ENCODE peak calls at places on chromosomes 13 and 19, in four cellular contexts. N is spleen, I is HCT116, M is upper lobe of left lung. Q is an unnamed sample.

GRCh38 chr13:99123101-99124045 is 77.3 kb upstream of the UBAC2 start:
- DNase-seq in N (no peak), I (no peak), M (no peak), Q (no peak)

GRCh38 chr13:85503797-85504196 is 295.4 kb downstream of the SLITRK6 start:
- DNase-seq in N (no peak), I (no peak), M (no peak), Q (no peak)

GRCh38 chr19:38869836-38870607 is 8.1 kb downstream of the RINL start:
- DNase-seq in N (peak), I (no peak), M (peak), Q (peak)

GRCh38 chr19:4328243-4328990 is 10.2 kb downstream of the STAP2 start:
- DNase-seq in N (peak), I (peak), M (peak), Q (peak)

GRCh38 chr13:32165791-32166190 is 134.2 kb downstream of the FRY start:
- DNase-seq in N (no peak), I (no peak), M (peak), Q (no peak)

GRCh38 chr19:17075860-17076538 is 422 bp downstream of the MYO9B start:
- DNase-seq in N (peak), I (no peak), M (peak), Q (no peak)

GRCh38 chr13:110331362-110331761 is 24.3 kb downstream of the COL4A2 start:
- DNase-seq in N (no peak), I (no peak), M (no peak), Q (no peak)

GRCh38 chr19:51688665-51689571 is 4.2 kb upstream of the SPACA6 start:
- DNase-seq in N (peak), I (peak), M (peak), Q (no peak)

GRCh38 chr13:93226623-93227279 is at the start of gene GPC6:
- DNase-seq in N (no peak), I (no peak), M (no peak), Q (no peak)

GRCh38 chr19:45160870-45161714 is at the start of gene NKPD1:
- DNase-seq in N (no peak), I (no peak), M (peak), Q (no peak)

GRCh38 chr13:82749551-82749950 is 1132.7 kb downstream of the SLITRK1 start:
- DNase-seq in N (no peak), I (no peak), M (no peak), Q (no peak)

GRCh38 chr13:82747948-82748347 is 1134.3 kb downstream of the SLITRK1 start:
- DNase-seq in N (no peak), I (no peak), M (no peak), Q (no peak)

GRCh38 chr13:82747331-82747730 is 1134.9 kb downstream of the SLITRK1 start:
- DNase-seq in N (no peak), I (no peak), M (no peak), Q (no peak)

DNA sequence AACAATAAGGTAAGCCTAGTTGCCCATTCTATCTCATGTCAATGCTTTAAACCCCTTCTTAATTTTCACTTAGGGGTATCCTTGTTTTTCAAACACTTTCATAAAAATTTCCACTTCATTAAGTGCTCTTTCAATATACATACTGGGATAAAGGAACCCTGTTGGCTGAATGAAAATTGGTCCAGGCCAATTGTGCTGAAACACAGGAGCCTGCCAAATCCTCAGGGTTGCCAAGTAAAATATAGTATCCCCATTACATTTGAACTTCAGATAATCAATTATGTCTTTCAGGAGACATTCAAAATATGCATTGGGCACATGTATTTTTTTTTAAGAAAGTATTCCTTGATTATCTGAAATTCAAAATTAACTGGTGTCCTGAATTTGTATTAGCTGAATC is 1131.1 kb downstream of the SLITRK1 start:
- DNase-seq in N (no peak), I (no peak), M (no peak), Q (no peak)
- TF ChIP-seq POLR2AphosphoS5 in N (no peak), I (no peak), M (no peak), Q (no peak)

GRCh38 chr19:13154911-13155471 is 4.8 kb downstream of the IER2 start:
- DNase-seq in N (peak), I (peak), M (peak), Q (peak)
- TF ChIP-seq POLR2AphosphoS5 in N (no peak), I (peak), M (peak), Q (peak)

GRCh38 chr13:20411638-20412342 is 113.9 kb downstream of the CRYL1 start:
- DNase-seq in N (no peak), I (no peak), M (no peak), Q (no peak)

GRCh38 chr13:20407759-20408158 is 117.9 kb downstream of the CRYL1 start:
- DNase-seq in N (no peak), I (no peak), M (peak), Q (no peak)

GRCh38 chr13:20412761-20413355 is 112.8 kb downstream of the CRYL1 start:
- DNase-seq in N (no peak), I (no peak), M (no peak), Q (no peak)

GRCh38 chr13:20408181-20408580 is 117.5 kb downstream of the CRYL1 start:
- DNase-seq in N (no peak), I (no peak), M (peak), Q (no peak)

GRCh38 chr13:20410726-20411125 is 114.9 kb downstream of the CRYL1 start:
- DNase-seq in N (no peak), I (no peak), M (no peak), Q (no peak)
- TF ChIP-seq POLR2AphosphoS5 in N (no peak), I (no peak), M (no peak), Q (no peak)

DNA sequence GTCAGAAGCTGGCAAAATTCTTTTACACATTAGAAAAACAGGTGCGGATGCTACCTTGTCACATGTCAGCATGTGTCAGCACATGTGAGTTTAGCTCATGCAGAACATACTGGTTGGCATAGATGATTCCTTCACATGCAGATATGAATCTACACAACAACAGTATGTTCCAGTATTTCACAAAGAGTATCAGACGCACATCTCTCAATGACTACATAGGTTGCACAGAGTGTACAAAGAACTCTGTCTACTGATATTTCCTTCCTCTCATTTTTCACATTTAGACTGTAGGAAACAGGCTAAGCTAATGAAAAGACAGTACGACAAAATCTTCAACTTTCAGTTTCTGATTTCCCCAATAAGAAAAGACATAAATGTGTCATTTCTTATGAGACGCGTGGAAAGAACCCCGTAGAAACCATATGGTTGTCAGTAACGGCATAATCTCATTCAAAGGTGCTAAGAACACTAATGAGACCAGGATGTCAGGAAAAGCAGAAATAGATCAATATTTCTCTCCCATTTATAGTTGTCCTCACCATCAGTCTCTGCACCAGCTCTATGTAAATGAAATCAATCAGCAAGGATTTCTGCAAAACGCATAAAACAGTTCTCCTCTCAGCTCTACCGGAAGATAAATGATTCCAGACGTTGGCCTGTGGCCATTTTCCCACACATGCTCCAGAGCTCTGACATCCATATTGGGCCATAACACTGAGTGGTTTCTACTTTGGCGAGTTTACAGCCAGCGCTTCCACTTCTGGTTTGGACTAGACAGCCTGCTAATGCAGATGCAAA is 81.2 kb downstream of the STARD13 start:
- DNase-seq in N (no peak), I (no peak), M (no peak), Q (no peak)
- TF ChIP-seq POLR2AphosphoS5 in N (no peak), I (no peak), M (peak), Q (no peak)

Q was measured in GM12892.